ENCODE peak calls at places on chromosomes 3 and 15, in four cellular contexts. G is heart right ventricle, B is psoas muscle, Z is cardiac muscle cell. D is an unnamed sample. For H3K36me3 and H3K9me3, the result is how much of the 10 kb centered on the place peaks cover.

GRCh38 chr3:111737712-111738097 is 121.4 kb upstream of the PHLDB2 start:
- DNase-seq in G (peak), B (no peak), Z (peak), D (no peak)

GRCh38 chr15:40155270-40155910 is 5.5 kb upstream of the BUB1B start:
- DNase-seq in G (no peak), B (no peak), Z (no peak), D (no peak)

GRCh38 chr3:21297304-21297703 is 453.7 kb downstream of the ZNF385D start:
- DNase-seq in G (no peak), B (no peak), Z (no peak), D (no peak)

GRCh38 chr15:70437882-70438331 is 325.5 kb downstream of the UACA start:
- DNase-seq in G (no peak), B (no peak), Z (no peak), D (no peak)

GRCh38 chr15:80403712-80404056 is 498 bp upstream of the ARNT2 start:
- DNase-seq in G (no peak), B (no peak), Z (no peak), D (no peak)

GRCh38 chr3:191521055-191521454 is 60.1 kb downstream of the PYDC2 start:
- DNase-seq in G (no peak), B (no peak), Z (no peak), D (no peak)

GRCh38 chr3:10292505-10293419 is at the start of gene GHRL:
- DNase-seq in G (no peak), B (no peak), Z (peak), D (no peak)

GRCh38 chr3:65907232-65908130 is 131.2 kb downstream of the MAGI1 start:
- DNase-seq in G (no peak), B (no peak), Z (no peak), D (no peak)

GRCh38 chr3:106183762-106184391 is 315.1 kb upstream of the CBLB start:
- DNase-seq in G (no peak), B (no peak), Z (peak), D (no peak)

GRCh38 chr3:48465531-48466378 is 19.2 kb downstream of the ATRIP start:
- DNase-seq in G (peak), B (peak), Z (peak), D (peak)

GRCh38 chr3:14042680-14043079 is 82.0 kb downstream of the CHCHD4 start:
- DNase-seq in G (no peak), B (no peak), Z (peak), D (no peak)

GRCh38 chr3:4504340-4505261 is 11.5 kb downstream of the ITPR1 start:
- DNase-seq in G (no peak), B (no peak), Z (peak), D (no peak)

GRCh38 chr15:90214553-90215205 is 13.5 kb downstream of the SEMA4B start:
- DNase-seq in G (no peak), B (no peak), Z (no peak), D (no peak)
- TF ChIP-seq CTCF in G (peak), B (no peak), Z (peak), D (no peak)

DNA sequence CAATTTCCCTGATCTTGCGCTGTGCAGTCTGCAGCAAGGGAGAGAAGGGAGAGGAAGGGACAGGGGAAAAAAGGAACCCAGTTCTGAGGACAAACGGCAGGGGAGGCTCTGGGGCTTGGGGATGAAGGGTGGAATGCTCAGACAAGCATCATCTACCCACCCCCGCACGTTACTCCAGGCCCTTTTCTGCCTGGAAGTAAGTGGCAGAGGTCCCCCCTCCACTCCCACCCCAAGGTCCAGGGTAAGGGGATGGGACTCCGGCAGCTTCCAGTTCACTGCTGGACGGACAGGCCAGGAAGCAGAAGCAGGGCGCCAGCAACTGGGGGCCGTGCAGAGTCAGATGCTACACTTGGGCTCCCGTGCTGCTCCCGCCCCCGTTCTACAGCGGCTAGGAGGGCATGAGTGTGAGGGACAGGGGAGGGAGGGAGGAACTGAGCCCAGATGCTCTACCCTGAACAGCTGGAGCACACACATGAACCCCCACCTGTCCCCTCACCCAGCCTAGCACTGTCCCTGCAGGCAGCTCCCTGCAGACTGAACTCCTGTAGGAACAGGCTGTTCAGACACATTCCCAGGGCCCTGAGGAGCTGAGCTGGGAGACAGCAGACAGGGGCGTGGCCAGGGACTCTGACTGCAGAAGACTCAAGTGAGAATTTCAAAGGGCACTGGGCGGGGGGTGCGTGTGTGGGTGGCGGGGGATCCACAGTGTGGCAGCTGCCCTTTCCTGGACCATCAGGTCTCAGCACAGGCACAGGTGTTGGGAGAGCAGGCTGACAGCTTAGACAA is 59.7 kb downstream of the SENP2 start:
- DNase-seq in G (no peak), B (no peak), Z (no peak), D (no peak)
- H3K36me3 ChIP-seq in G (under half), B (under half), Z (half or more), D (under half)

GRCh38 chr15:25238716-25239470 is 199.9 kb downstream of the UBE3A start:
- DNase-seq in G (no peak), B (peak), Z (no peak), D (no peak)

GRCh38 chr15:25240461-25241021 is 198.3 kb downstream of the UBE3A start:
- DNase-seq in G (no peak), B (peak), Z (no peak), D (no peak)

GRCh38 chr15:25241241-25241801 is 197.5 kb downstream of the UBE3A start:
- DNase-seq in G (no peak), B (peak), Z (no peak), D (no peak)

GRCh38 chr15:25238126-25238525 is 200.7 kb downstream of the UBE3A start:
- DNase-seq in G (no peak), B (peak), Z (no peak), D (no peak)

GRCh38 chr15:25239471-25240345 is 199.1 kb downstream of the UBE3A start:
- DNase-seq in G (no peak), B (peak), Z (no peak), D (no peak)
- H3K9me3 ChIP-seq in G (under half), B (under half), Z (under half), D (under half)

GRCh38 chr15:85730001-85730820 is 64.5 kb downstream of the KLHL25 start:
- DNase-seq in G (peak), B (no peak), Z (peak), D (no peak)
- TF ChIP-seq CTCF in G (peak), B (peak), Z (peak), D (peak)

GRCh38 chr3:120767106-120767505 is 24.6 kb downstream of the GTF2E1 start:
- DNase-seq in G (no peak), B (no peak), Z (no peak), D (no peak)
- H3K36me3 ChIP-seq in G (under half), B (under half), Z (under half), D (under half)